ENCODE peak calls at places on chromosomes 1 and 21, in ten cellular contexts. N is mammary epithelial cell; A is tibial nerve; Z is trophoblast cell; I is CD4-positive, CD25-positive, alpha-beta regulatory T cell; S is neuronal stem cell; X is fibroblast of lung; K is AG04450; W is CD8-positive, alpha-beta memory T cell; T is dorsolateral prefrontal cortex. O is an unnamed sample. For H3K27me3, the result is how much of the 10 kb centered on the place peaks cover.

GRCh38 chr1:16183157-16183556 is 27.3 kb upstream of the EPHA2 start:
- DNase-seq in I (no peak), A (no peak), K (no peak), W (no peak), Z (peak), N (peak), S (no peak), X (peak), T (no peak), O (no peak)

GRCh38 chr1:47684964-47685762 is 247.3 kb downstream of the FOXD2 start:
- DNase-seq in X (peak), A (no peak), N (no peak), K (no peak), S (no peak), I (no peak), T (no peak), Z (no peak), W (no peak), O (no peak)

GRCh38 chr1:206703647-206704046 is 18.9 kb downstream of the MAPKAPK2 start:
- DNase-seq in N (no peak), X (peak), S (no peak), Z (no peak), K (no peak), W (no peak), T (no peak), I (peak), A (no peak), O (no peak)

GRCh38 chr1:6897138-6897537 is 111.9 kb downstream of the CAMTA1 start:
- DNase-seq in I (no peak), N (no peak), K (no peak), T (no peak), W (no peak), S (no peak), A (no peak), X (no peak), Z (no peak), O (no peak)

GRCh38 chr1:162855461-162856150 is 5.4 kb downstream of the CCDC190 start:
- DNase-seq in X (peak), N (peak), K (no peak), Z (no peak), A (no peak), W (no peak), S (no peak), T (no peak), I (no peak), O (no peak)

GRCh38 chr1:39688706-39689105 is 2.5 kb downstream of the HPCAL4 start:
- DNase-seq in I (no peak), N (peak), X (peak), W (no peak), T (no peak), Z (peak), A (no peak), S (no peak), K (no peak), O (no peak)

GRCh38 chr1:77283701-77284425 is 2.0 kb downstream of the AK5 start:
- DNase-seq in T (no peak), N (no peak), S (no peak), K (no peak), W (no peak), A (no peak), X (no peak), Z (no peak), I (no peak), O (no peak)

GRCh38 chr1:201444792-201445191 is 23.3 kb upstream of the TNNI1 start:
- DNase-seq in I (no peak), T (no peak), X (peak), W (no peak), A (no peak), S (no peak), K (no peak), N (no peak), Z (peak), O (no peak)

GRCh38 chr1:89041055-89041707 is 18.5 kb upstream of the GBP3 start:
- DNase-seq in A (no peak), Z (no peak), N (peak), S (no peak), T (no peak), W (no peak), K (no peak), X (peak), I (no peak), O (no peak)

GRCh38 chr1:28804071-28804470 is 7.9 kb upstream of the OPRD1 start:
- DNase-seq in X (no peak), Z (no peak), N (no peak), S (no peak), K (no peak), T (no peak), I (no peak), W (no peak), A (no peak), O (no peak)

GRCh38 chr21:31426235-31426797 is 82.3 kb upstream of the TIAM1 start:
- DNase-seq in Z (no peak), S (no peak), W (no peak), N (no peak), A (no peak), T (no peak), K (no peak), I (no peak), X (peak), O (no peak)

GRCh38 chr21:25369524-25370300 is 237.6 kb downstream of the MRPL39 start:
- DNase-seq in Z (no peak), N (no peak), T (no peak), I (no peak), S (no peak), K (no peak), X (peak), W (no peak), A (no peak), O (no peak)

GRCh38 chr1:155472491-155472890 is 90.1 kb downstream of the ASH1L start:
- DNase-seq in I (no peak), S (no peak), W (no peak), N (no peak), A (no peak), X (no peak), K (no peak), T (no peak), Z (no peak), O (no peak)

GRCh38 chr1:234980657-234981396 is 147.8 kb downstream of the TOMM20 start:
- DNase-seq in X (peak), A (peak), T (peak), Z (peak), K (no peak), I (peak), S (no peak), W (peak), N (peak), O (peak)

GRCh38 chr1:214364335-214364734 is 83.4 kb downstream of the SMYD2 start:
- DNase-seq in I (no peak), N (no peak), A (no peak), S (no peak), K (no peak), W (no peak), X (peak), Z (no peak), T (no peak), O (peak)

GRCh38 chr1:219419860-219420259 is 193.0 kb downstream of the ZC3H11B start:
- DNase-seq in Z (no peak), K (no peak), I (no peak), A (no peak), T (no peak), W (no peak), X (no peak), N (no peak), S (no peak), O (no peak)

DNA sequence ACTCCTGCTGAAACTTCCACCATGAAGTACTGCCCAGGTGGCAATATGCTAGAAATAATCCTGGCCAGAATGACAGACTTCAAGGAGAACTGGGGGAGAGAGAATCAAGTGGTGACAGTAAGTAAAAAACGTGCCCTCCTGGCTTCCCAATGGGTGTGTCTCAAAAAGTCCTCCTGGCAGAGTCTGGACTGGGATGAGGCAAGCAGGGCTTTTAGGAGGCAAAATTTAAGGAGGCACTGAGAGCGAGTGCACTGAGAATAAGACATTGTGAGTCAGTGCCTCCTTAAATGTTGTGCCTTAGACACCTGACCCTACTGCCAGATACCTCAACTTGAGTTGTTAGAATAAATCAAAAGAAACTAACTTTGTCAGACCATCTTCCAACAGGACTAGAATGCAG is 2.2 kb downstream of the LRRC52 start:
- DNase-seq in W (no peak), Z (no peak), A (no peak), T (no peak), K (no peak), N (no peak), X (no peak), S (no peak), I (no peak), O (no peak)
- H3K27me3 ChIP-seq in W (under half), Z (under half), A (under half), T (under half), K (under half), N (under half), X (under half), S (under half), I (under half), O (under half)

GRCh38 chr1:44786138-44786840 is 1.7 kb downstream of the BEST4 start:
- DNase-seq in T (no peak), X (peak), K (no peak), A (no peak), W (peak), Z (peak), N (peak), I (peak), S (no peak), O (peak)
- H3K4me3 ChIP-seq in T (peak), X (peak), K (peak), A (peak), W (peak), Z (peak), N (peak), I (peak), S (peak), O (peak)

DNA sequence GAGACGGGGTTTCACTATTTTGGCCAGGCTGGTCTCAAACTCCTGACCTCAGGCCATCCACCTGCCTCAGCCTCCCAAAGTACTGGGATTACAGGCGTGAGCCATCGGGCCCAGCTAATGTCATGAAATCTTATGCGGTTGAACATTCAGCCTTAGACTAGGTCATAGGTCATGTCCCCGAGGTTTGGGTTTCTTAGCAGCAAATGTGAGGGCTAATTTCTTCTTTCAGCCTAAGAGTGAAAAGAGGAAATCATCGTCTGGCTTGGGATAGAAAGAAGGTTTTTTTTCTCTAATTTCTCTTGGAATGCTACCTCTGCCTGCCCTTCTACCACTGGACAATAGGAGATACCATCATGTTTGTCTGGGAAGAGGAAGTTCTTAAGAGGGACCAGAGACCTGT is 18.0 kb upstream of the PIK3CD start:
- DNase-seq in S (no peak), I (no peak), X (no peak), W (no peak), A (no peak), N (no peak), Z (no peak), K (no peak), T (no peak), O (no peak)
- H3K27ac ChIP-seq in S (no peak), I (no peak), X (no peak), W (no peak), A (no peak), N (no peak), Z (no peak), K (no peak), T (no peak), O (no peak)

GRCh38 chr21:41750532-41751151 is 16.2 kb downstream of the RIPK4 start:
- DNase-seq in Z (no peak), W (no peak), K (no peak), X (no peak), I (no peak), A (no peak), T (no peak), S (no peak), N (no peak), O (no peak)
- H3K27me3 ChIP-seq in Z (under half), W (under half), K (under half), X (under half), I (under half), A (under half), T (under half), S (under half), N (under half), O (under half)

GRCh38 chr1:7954683-7955082 is 6.8 kb upstream of the PARK7 start:
- DNase-seq in X (no peak), S (no peak), Z (no peak), I (no peak), T (no peak), A (no peak), W (no peak), K (no peak), N (no peak), O (no peak)
- H3K4me3 ChIP-seq in X (peak), S (no peak), Z (no peak), I (peak), T (peak), A (peak), W (peak), K (no peak), N (peak), O (peak)

DNA sequence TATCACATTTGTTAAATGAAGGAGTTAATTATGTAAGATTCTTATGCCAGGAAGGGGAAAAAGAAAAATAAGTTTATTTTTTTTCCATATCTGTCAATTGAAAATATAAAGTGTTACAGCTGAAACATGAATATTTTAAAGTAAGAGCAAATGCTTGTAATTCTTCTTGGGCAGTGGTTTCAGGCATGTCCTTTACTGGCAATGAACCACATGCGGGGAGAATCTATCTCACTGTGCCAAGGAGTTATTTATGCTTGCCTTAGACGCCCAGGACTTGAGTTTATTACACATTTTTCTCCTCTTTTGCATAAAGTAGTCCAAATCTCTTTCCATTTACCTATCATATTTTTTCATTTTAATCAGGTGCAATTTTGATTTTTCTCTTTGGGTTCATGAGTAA is 207.8 kb upstream of the NRIP1 start:
- DNase-seq in Z (peak), A (no peak), I (no peak), W (no peak), S (no peak), X (peak), K (no peak), N (no peak), T (no peak), O (no peak)
- H3K27ac ChIP-seq in Z (no peak), A (no peak), I (no peak), W (no peak), S (no peak), X (no peak), K (no peak), N (no peak), T (no peak), O (no peak)

DNA sequence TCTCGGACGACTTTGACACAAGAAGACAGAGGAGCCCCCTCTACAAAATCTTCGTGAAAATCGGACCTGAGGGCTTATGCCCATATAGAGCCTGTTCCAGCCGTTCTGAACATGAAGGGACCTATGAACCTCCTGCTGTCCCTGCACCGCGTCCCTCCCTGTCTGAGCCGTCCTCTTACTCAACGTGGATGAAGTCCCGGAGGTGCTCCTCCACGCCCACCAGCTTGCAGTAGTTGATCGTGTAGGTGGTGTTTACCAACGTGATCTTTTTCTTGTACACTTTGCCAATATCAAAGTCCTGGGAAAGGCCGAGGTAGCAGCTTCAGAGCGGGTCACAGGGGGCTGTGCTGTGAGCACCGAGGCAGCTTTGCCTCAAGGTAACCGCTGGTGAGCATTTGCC is 40.0 kb downstream of the CFAP74 start:
- DNase-seq in X (no peak), N (no peak), K (no peak), I (no peak), A (no peak), S (no peak), W (no peak), Z (no peak), T (no peak), O (no peak)
- H3K27me3 ChIP-seq in X (under half), N (under half), K (under half), I (under half), A (half or more), S (under half), W (under half), Z (under half), T (under half), O (half or more)

DNA sequence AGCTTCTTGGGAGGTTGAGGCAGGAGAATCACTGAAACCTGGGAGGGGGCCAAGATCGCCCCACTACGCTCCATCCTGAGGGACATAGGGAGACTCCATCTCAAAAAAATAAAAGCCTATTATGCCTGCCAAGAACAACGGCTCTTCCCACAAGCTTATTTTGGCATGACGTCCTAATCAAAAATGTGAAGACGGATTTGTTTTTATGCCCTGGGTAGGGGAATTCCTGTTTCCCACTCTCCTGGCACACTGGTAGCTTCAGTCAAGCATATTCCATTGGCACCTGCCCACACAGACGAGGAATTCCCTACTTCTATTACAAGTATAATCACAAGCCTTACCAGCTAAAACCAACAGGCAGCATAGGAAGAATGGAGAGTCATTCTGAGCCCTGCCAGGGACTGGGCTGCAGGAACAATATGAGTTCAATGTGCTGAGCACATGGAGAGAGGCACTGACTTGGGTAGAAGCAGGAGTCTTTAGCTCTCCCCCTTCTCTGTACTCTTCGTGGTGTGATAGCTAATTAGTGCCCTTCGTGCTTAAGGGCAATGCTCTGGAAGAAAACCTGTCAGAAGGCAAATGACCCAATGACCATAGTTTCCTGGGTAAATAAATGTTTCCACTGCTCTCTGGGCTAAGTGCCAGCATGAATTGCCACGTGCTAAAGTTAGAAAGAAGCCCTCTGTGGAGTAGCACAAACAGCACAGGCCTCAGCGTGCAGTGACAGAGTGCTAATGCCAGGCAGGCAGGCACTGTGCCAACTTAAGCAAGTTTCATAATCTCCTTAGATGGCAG is 16.8 kb downstream of the TNFSF4 start:
- DNase-seq in S (no peak), K (no peak), N (peak), Z (peak), X (peak), I (no peak), A (peak), T (peak), W (no peak), O (peak)
- H3K4me3 ChIP-seq in S (no peak), K (no peak), N (no peak), Z (no peak), X (no peak), I (no peak), A (no peak), T (no peak), W (no peak), O (no peak)

O was measured in heart right ventricle.